ENCODE peak calls at places on chromosomes 12 and 14, in ten cellular contexts. One of them, this sample, is unnamed.

GRCh38 chr12:122947352-122947792 is 18.9 kb downstream of the ABCB9 start:
- DNase-seq in stomach: peak; percentile 68
- DNase-seq in naive B cell: no peak
- DNase-seq in stromal cell of bone marrow: no peak
- DNase-seq in ascending aorta: no peak
- DNase-seq in osteoblast: peak; percentile 61
- DNase-seq in amniotic stem cell: no peak
- DNase-seq in activated naive CD4-positive, alpha-beta T cell treated with anti-CD3 and anti-CD28 coated beads, Interleukin-2, amount 10 ng/mL, durations not matched to agents 7 days and 5 days: no peak
- DNase-seq in AG09309: no peak
- DNase-seq in PC-3: no peak
- DNase-seq in this sample: no peak

GRCh38 chr12:7905071-7905470 is 30.9 kb downstream of the SLC2A3 start:
- DNase-seq in naive B cell: no peak
- DNase-seq in PC-3: peak; percentile 11
- DNase-seq in osteoblast: no peak
- DNase-seq in ascending aorta: no peak
- DNase-seq in stromal cell of bone marrow: no peak
- DNase-seq in amniotic stem cell: no peak
- DNase-seq in stomach: no peak
- DNase-seq in activated naive CD4-positive, alpha-beta T cell treated with anti-CD3 and anti-CD28 coated beads, Interleukin-2, amount 10 ng/mL, durations not matched to agents 7 days and 5 days: no peak
- DNase-seq in AG09309: no peak
- DNase-seq in this sample: no peak

GRCh38 chr12:127774828-127775227 is 492.1 kb upstream of the TMEM132C start:
- DNase-seq in amniotic stem cell: no peak
- DNase-seq in PC-3: no peak
- DNase-seq in naive B cell: no peak
- DNase-seq in AG09309: no peak
- DNase-seq in ascending aorta: no peak
- DNase-seq in stomach: no peak
- DNase-seq in osteoblast: no peak
- DNase-seq in stromal cell of bone marrow: no peak
- DNase-seq in activated naive CD4-positive, alpha-beta T cell treated with anti-CD3 and anti-CD28 coated beads, Interleukin-2, amount 10 ng/mL, durations not matched to agents 7 days and 5 days: no peak
- DNase-seq in this sample: no peak

GRCh38 chr14:45089813-45090212 is 5.9 kb downstream of the PRPF39 start:
- DNase-seq in stromal cell of bone marrow: no peak
- DNase-seq in stomach: no peak
- DNase-seq in activated naive CD4-positive, alpha-beta T cell treated with anti-CD3 and anti-CD28 coated beads, Interleukin-2, amount 10 ng/mL, durations not matched to agents 7 days and 5 days: no peak
- DNase-seq in AG09309: no peak
- DNase-seq in PC-3: peak; percentile 39
- DNase-seq in osteoblast: peak; percentile 91
- DNase-seq in ascending aorta: no peak
- DNase-seq in naive B cell: no peak
- DNase-seq in amniotic stem cell: no peak
- DNase-seq in this sample: no peak

GRCh38 chr12:92080390-92081285 is 65.0 kb downstream of the BTG1 start:
- DNase-seq in stomach: no peak
- DNase-seq in amniotic stem cell: peak; percentile 60
- DNase-seq in PC-3: peak; percentile 98
- DNase-seq in osteoblast: no peak
- DNase-seq in ascending aorta: no peak
- DNase-seq in AG09309: peak; percentile 97
- DNase-seq in activated naive CD4-positive, alpha-beta T cell treated with anti-CD3 and anti-CD28 coated beads, Interleukin-2, amount 10 ng/mL, durations not matched to agents 7 days and 5 days: peak; percentile 34
- DNase-seq in stromal cell of bone marrow: peak; percentile 43
- DNase-seq in naive B cell: no peak
- DNase-seq in this sample: peak; percentile 79

GRCh38 chr14:90383731-90384542 is 12.9 kb upstream of the CALM1 start:
- DNase-seq in osteoblast: no peak
- DNase-seq in activated naive CD4-positive, alpha-beta T cell treated with anti-CD3 and anti-CD28 coated beads, Interleukin-2, amount 10 ng/mL, durations not matched to agents 7 days and 5 days: peak; percentile 81
- DNase-seq in ascending aorta: peak; percentile 76
- DNase-seq in PC-3: peak; percentile 39
- DNase-seq in amniotic stem cell: no peak
- DNase-seq in naive B cell: no peak
- DNase-seq in stromal cell of bone marrow: no peak
- DNase-seq in AG09309: no peak
- DNase-seq in stomach: peak; percentile 71
- DNase-seq in this sample: peak; percentile 84

GRCh38 chr14:104731249-104731924 is 7.4 kb downstream of the ADSS1 start:
- DNase-seq in stromal cell of bone marrow: no peak
- DNase-seq in ascending aorta: no peak
- DNase-seq in AG09309: no peak
- DNase-seq in activated naive CD4-positive, alpha-beta T cell treated with anti-CD3 and anti-CD28 coated beads, Interleukin-2, amount 10 ng/mL, durations not matched to agents 7 days and 5 days: no peak
- DNase-seq in osteoblast: peak; percentile 88
- DNase-seq in naive B cell: no peak
- DNase-seq in stomach: no peak
- DNase-seq in amniotic stem cell: no peak
- DNase-seq in PC-3: peak; percentile 48
- DNase-seq in this sample: peak; percentile 44

GRCh38 chr12:96327889-96328288 is 72.3 kb downstream of the CDK17 start:
- DNase-seq in stromal cell of bone marrow: no peak
- DNase-seq in PC-3: no peak
- DNase-seq in naive B cell: no peak
- DNase-seq in ascending aorta: no peak
- DNase-seq in stomach: no peak
- DNase-seq in amniotic stem cell: no peak
- DNase-seq in AG09309: no peak
- DNase-seq in osteoblast: no peak
- DNase-seq in activated naive CD4-positive, alpha-beta T cell treated with anti-CD3 and anti-CD28 coated beads, Interleukin-2, amount 10 ng/mL, durations not matched to agents 7 days and 5 days: no peak
- DNase-seq in this sample: peak; percentile 12

GRCh38 chr12:116177017-116177416 is 100.5 kb downstream of the MED13L start:
- DNase-seq in amniotic stem cell: no peak
- DNase-seq in ascending aorta: no peak
- DNase-seq in activated naive CD4-positive, alpha-beta T cell treated with anti-CD3 and anti-CD28 coated beads, Interleukin-2, amount 10 ng/mL, durations not matched to agents 7 days and 5 days: no peak
- DNase-seq in naive B cell: no peak
- DNase-seq in stromal cell of bone marrow: no peak
- DNase-seq in PC-3: no peak
- DNase-seq in stomach: no peak
- DNase-seq in osteoblast: no peak
- DNase-seq in AG09309: no peak
- DNase-seq in this sample: no peak

GRCh38 chr14:24179961-24180726 is 8.3 kb downstream of the REC8 start:
- DNase-seq in PC-3: peak; percentile 43
- DNase-seq in activated naive CD4-positive, alpha-beta T cell treated with anti-CD3 and anti-CD28 coated beads, Interleukin-2, amount 10 ng/mL, durations not matched to agents 7 days and 5 days: no peak
- DNase-seq in ascending aorta: no peak
- DNase-seq in amniotic stem cell: peak; percentile 12
- DNase-seq in AG09309: peak; percentile 79
- DNase-seq in osteoblast: peak; percentile 93
- DNase-seq in stomach: no peak
- DNase-seq in naive B cell: no peak
- DNase-seq in stromal cell of bone marrow: peak; percentile 86
- DNase-seq in this sample: peak; percentile 51

GRCh38 chr12:122355702-122356101 is 66.8 kb downstream of the CLIP1 start:
- DNase-seq in amniotic stem cell: no peak
- DNase-seq in osteoblast: no peak
- DNase-seq in activated naive CD4-positive, alpha-beta T cell treated with anti-CD3 and anti-CD28 coated beads, Interleukin-2, amount 10 ng/mL, durations not matched to agents 7 days and 5 days: no peak
- DNase-seq in PC-3: no peak
- DNase-seq in ascending aorta: no peak
- DNase-seq in stomach: no peak
- DNase-seq in AG09309: no peak
- DNase-seq in naive B cell: no peak
- DNase-seq in stromal cell of bone marrow: no peak
- DNase-seq in this sample: no peak

GRCh38 chr14:90604356-90604755 is 207.5 kb downstream of the CALM1 start:
- DNase-seq in ascending aorta: no peak
- DNase-seq in activated naive CD4-positive, alpha-beta T cell treated with anti-CD3 and anti-CD28 coated beads, Interleukin-2, amount 10 ng/mL, durations not matched to agents 7 days and 5 days: no peak
- DNase-seq in amniotic stem cell: no peak
- DNase-seq in stromal cell of bone marrow: no peak
- DNase-seq in osteoblast: no peak
- DNase-seq in PC-3: no peak
- DNase-seq in naive B cell: no peak
- DNase-seq in AG09309: no peak
- DNase-seq in stomach: no peak
- DNase-seq in this sample: no peak

This sample was measured in DMS53.